ENCODE peak calls at places on chromosomes 6 and 20, in four cellular contexts. B is HAP-1; W is CD8-positive, alpha-beta memory T cell; Z is fibroblast of the aortic adventitia. L is an unnamed sample.
A peak's percentile ranks its signal among the peaks of the same experiment; 100 is the strongest.

GRCh38 chr6:127690092-127690491 is 113.1 kb downstream of the C6orf58 start:
- DNase-seq in Z (peak; percentile 55), W (no peak), B (peak; percentile 31), L (no peak)

GRCh38 chr6:10800810-10801209 is 37.5 kb downstream of the MAK start:
- DNase-seq in Z (peak; percentile 4), B (no peak), W (no peak), L (no peak)

GRCh38 chr20:46970937-46971630 is 76.4 kb downstream of the EYA2 start:
- DNase-seq in Z (peak; percentile 91), B (peak; percentile 50), W (no peak), L (no peak)

GRCh38 chr6:126100386-126100785 is 114.0 kb downstream of the TRMT11 start:
- DNase-seq in B (no peak), Z (no peak), W (no peak), L (no peak)

GRCh38 chr6:131948221-131948661 is 2.9 kb downstream of the CCN2 start:
- DNase-seq in Z (peak; percentile 67), B (no peak), W (no peak), L (no peak)

GRCh38 chr6:108501559-108501958 is 59.2 kb upstream of the FOXO3 start:
- DNase-seq in Z (peak; percentile 31), W (no peak), B (no peak), L (no peak)

GRCh38 chr6:121884621-121885020 is 449.2 kb downstream of the GJA1 start:
- DNase-seq in B (peak; percentile 85), W (no peak), Z (no peak), L (no peak)

GRCh38 chr6:130893766-130894165 is 66.6 kb downstream of the SMLR1 start:
- DNase-seq in B (no peak), W (no peak), Z (no peak), L (no peak)

GRCh38 chr6:158497620-158498019 is 62.3 kb upstream of the TMEM181 start:
- DNase-seq in B (no peak), W (no peak), Z (no peak), L (no peak)

GRCh38 chr6:106085984-106086832 is at the start of gene PRDM1:
- DNase-seq in W (peak; percentile 88), B (peak; percentile 50), Z (peak; percentile 54), L (peak; percentile 77)

GRCh38 chr6:165766457-165766856 is 103.4 kb upstream of the PDE10A start:
- DNase-seq in W (no peak), B (no peak), Z (peak; percentile 32), L (no peak)

GRCh38 chr6:168377481-168377850 is 57.9 kb upstream of the DACT2 start:
- DNase-seq in W (no peak), Z (peak; percentile 13), B (no peak), L (peak; percentile 76)

GRCh38 chr6:169424821-169425240 is 171.2 kb upstream of the THBS2 start:
- DNase-seq in B (no peak), W (no peak), Z (peak; percentile 71), L (no peak)

GRCh38 chr6:90463359-90463758 is 123.5 kb downstream of the MAP3K7 start:
- DNase-seq in B (no peak), Z (no peak), W (peak; percentile 56), L (no peak)

GRCh38 chr6:166736606-166737005 is 109.6 kb upstream of the RPS6KA2 start:
- DNase-seq in W (no peak), Z (peak; percentile 33), B (no peak), L (no peak)

GRCh38 chr6:16430661-16431089 is 192.3 kb downstream of the GMPR start:
- DNase-seq in W (no peak), B (no peak), Z (peak; percentile 89), L (no peak)

GRCh38 chr20:4840831-4841230 is 119.1 kb downstream of the PRND start:
- DNase-seq in B (no peak), W (no peak), Z (no peak), L (peak; percentile 7)

GRCh38 chr6:38552136-38552535 is 87.6 kb downstream of the BTBD9 start:
- DNase-seq in Z (no peak), B (no peak), W (no peak), L (no peak)

GRCh38 chr6:121901432-121901831 is 466.0 kb downstream of the GJA1 start:
- DNase-seq in W (no peak), Z (no peak), B (no peak), L (no peak)

GRCh38 chr6:46796842-46797241 is 3.7 kb downstream of the MEP1A start:
- DNase-seq in B (no peak), W (no peak), Z (no peak), L (no peak)

GRCh38 chr6:160051390-160051789 is 70.2 kb upstream of the SLC22A1 start:
- DNase-seq in Z (no peak), W (no peak), B (no peak), L (no peak)

GRCh38 chr6:116556814-116557403 is 3.4 kb downstream of the CALHM4 start:
- DNase-seq in W (no peak), B (no peak), Z (peak; percentile 43), L (no peak)

GRCh38 chr6:4225207-4225872 is 90.0 kb upstream of the ECI2 start:
- DNase-seq in W (no peak), Z (peak; percentile 10), B (no peak), L (no peak)

GRCh38 chr6:122033564-122034181 is 365.8 kb upstream of the HSF2 start:
- DNase-seq in B (peak; percentile 71), W (no peak), Z (peak; percentile 88), L (no peak)

GRCh38 chr6:50271266-50271665 is 221.5 kb upstream of the DEFB112 start:
- DNase-seq in W (no peak), B (peak; percentile 9), Z (no peak), L (no peak)

GRCh38 chr20:38418509-38419204 is 16.5 kb downstream of the SNHG17 start:
- DNase-seq in Z (peak; percentile 70), B (no peak), W (no peak), L (no peak)

GRCh38 chr20:16279320-16279719 is 293.9 kb downstream of the KIF16B start:
- DNase-seq in B (no peak), W (no peak), Z (no peak), L (no peak)

GRCh38 chr20:3134151-3134550 is 25.5 kb downstream of the FASTKD5 start:
- DNase-seq in W (no peak), Z (no peak), B (no peak), L (no peak)

GRCh38 chr20:38001173-38001875 is 31.9 kb downstream of the TTI1 start:
- DNase-seq in Z (peak; percentile 75), B (no peak), W (no peak), L (no peak)

GRCh38 chr20:61875221-61875885 is 190.3 kb downstream of the TAF4 start:
- DNase-seq in Z (no peak), B (no peak), W (no peak), L (peak; percentile 61)

GRCh38 chr6:116158641-116159040 is 32.7 kb upstream of the COL10A1 start:
- DNase-seq in Z (peak; percentile 16), W (no peak), B (no peak), L (no peak)

GRCh38 chr6:77620290-77620882 is 32.5 kb upstream of the MEI4 start:
- DNase-seq in B (peak; percentile 21), W (no peak), Z (no peak), L (no peak)

GRCh38 chr6:102799051-102799450 is 1405.5 kb downstream of the GRIK2 start:
- DNase-seq in B (no peak), Z (no peak), W (no peak), L (no peak)

GRCh38 chr20:61839223-61839911 is 226.3 kb downstream of the TAF4 start:
- DNase-seq in W (no peak), B (no peak), Z (no peak), L (no peak)

GRCh38 chr6:29014729-29015608 is 9.9 kb upstream of the ZNF311 start:
- DNase-seq in B (no peak), W (no peak), Z (peak; percentile 3), L (no peak)

GRCh38 chr6:157571269-157571668 is 190.3 kb downstream of the ZDHHC14 start:
- DNase-seq in Z (no peak), B (no peak), W (no peak), L (no peak)

GRCh38 chr20:36720510-36720909 is 25.4 kb downstream of the NDRG3 start:
- DNase-seq in Z (peak; percentile 7), W (no peak), B (no peak), L (no peak)

GRCh38 chr20:19757973-19758887 is at the start of gene RIN2:
- DNase-seq in B (peak; percentile 89), Z (peak; percentile 85), W (no peak), L (peak; percentile 96)

GRCh38 chr20:19758888-19759331 is 852 bp downstream of the RIN2 start:
- DNase-seq in W (no peak), Z (peak; percentile 39), B (peak; percentile 42), L (peak; percentile 90)

GRCh38 chr20:19760371-19760721 is 2.3 kb downstream of the RIN2 start:
- DNase-seq in W (no peak), B (no peak), Z (no peak), L (no peak)

GRCh38 chr20:19756756-19757486 is 1.1 kb upstream of the RIN2 start:
- DNase-seq in W (no peak), Z (no peak), B (no peak), L (no peak)

DNA sequence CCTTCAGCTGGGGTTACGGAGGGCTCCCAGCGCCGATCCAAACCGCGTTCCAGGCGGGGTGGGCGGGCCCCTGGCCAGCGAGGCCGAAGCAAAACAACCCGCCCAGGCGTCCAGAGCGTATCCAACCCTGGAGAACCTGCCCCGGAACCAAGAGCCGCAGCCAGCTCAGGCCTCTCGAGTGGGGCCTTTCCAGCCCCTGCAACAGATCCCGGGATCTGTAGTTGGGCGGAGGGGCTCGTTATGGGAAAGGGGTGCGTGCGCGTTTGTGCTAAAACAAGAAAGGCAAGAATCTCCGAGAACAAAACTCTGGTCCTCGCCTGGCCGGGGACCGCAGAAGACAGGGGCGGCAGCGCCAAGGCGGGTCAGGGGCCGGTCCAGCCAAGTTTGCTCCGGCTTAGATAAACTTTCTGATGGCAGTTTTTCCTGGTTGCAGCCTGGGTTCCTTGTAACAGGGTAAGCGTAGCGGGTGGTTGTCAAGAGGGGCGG is 528 bp upstream of the RIN2 start:
- DNase-seq in B (peak; percentile 9), Z (peak; percentile 79), W (no peak), L (peak; percentile 90)
- H3K4me3 ChIP-seq in B (peak overlapping the region; percentile 62), Z (peak overlapping the region; percentile 93), W (no peak overlapping the region), L (peak overlapping the region; percentile 90)

GRCh38 chr20:59094576-59094975 is 52.0 kb upstream of the PRELID3B start:
- DNase-seq in W (no peak), B (no peak), Z (no peak), L (no peak)
- H3K4me3 ChIP-seq in W (no peak overlapping the region), B (no peak overlapping the region), Z (no peak overlapping the region), L (no peak overlapping the region)

GRCh38 chr6:153003294-153003645 is 761 bp upstream of the MTRF1L start:
- DNase-seq in B (no peak), W (no peak), Z (peak; percentile 49), L (no peak)
- H3K4me3 ChIP-seq in B (peak overlapping the region; percentile 60), W (peak overlapping the region; percentile 79), Z (peak overlapping the region; percentile 84), L (peak overlapping the region; percentile 89)

DNA sequence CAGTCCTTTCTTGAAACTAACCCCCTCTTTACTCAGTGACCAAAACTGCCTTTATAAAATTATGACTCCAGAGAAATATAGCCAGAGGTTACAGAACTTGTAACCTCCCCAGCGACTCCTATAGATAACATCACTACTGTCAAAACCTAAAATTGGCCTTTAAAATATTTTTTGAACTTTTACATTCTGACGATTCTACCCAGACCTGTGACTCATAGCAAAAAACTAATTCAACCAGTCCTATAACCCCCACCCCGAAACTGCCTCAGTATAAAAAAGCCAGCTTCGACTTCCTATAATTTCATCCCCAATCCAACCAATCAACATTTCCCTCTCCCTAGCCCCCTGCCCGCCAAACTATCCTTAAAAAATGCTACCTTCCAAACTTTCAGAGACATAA is 13.9 kb downstream of the JPH2 start:
- DNase-seq in Z (no peak), W (no peak), B (no peak), L (no peak)
- H3K4me3 ChIP-seq in Z (no peak overlapping the region), W (no peak overlapping the region), B (no peak overlapping the region), L (no peak overlapping the region)

GRCh38 chr6:1312444-1313363 is 806 bp downstream of the FOXQ1 start:
- DNase-seq in Z (no peak), B (no peak), W (no peak), L (no peak)
- H3K4me3 ChIP-seq in Z (peak overlapping the region; percentile 53), B (no peak overlapping the region), W (no peak overlapping the region), L (peak overlapping the region; percentile 31)